ENCODE peak calls at places on chromosomes 12 and 14, in five cellular contexts. One of them, this sample, is unnamed.

GRCh38 chr12:49293056-49293956 is 1.6 kb upstream of the PRPH start:
- DNase-seq in K562: no peak
- DNase-seq in H1: peak; percentile 67
- DNase-seq in GM12878: no peak
- DNase-seq in SK-N-SH: peak; percentile 73
- DNase-seq in this sample: no peak

GRCh38 chr12:27355486-27355885 is 22.9 kb downstream of the BMAL2 start:
- DNase-seq in K562: no peak
- DNase-seq in H1: no peak
- DNase-seq in GM12878: no peak
- DNase-seq in SK-N-SH: no peak
- DNase-seq in this sample: no peak

GRCh38 chr14:104894331-104895206 is 29.5 kb downstream of the CEP170B start:
- DNase-seq in K562: no peak
- DNase-seq in H1: peak; percentile 46
- DNase-seq in GM12878: no peak
- DNase-seq in SK-N-SH: peak; percentile 44
- DNase-seq in this sample: no peak

GRCh38 chr14:55123101-55123500 is 6.0 kb upstream of the LGALS3 start:
- DNase-seq in K562: no peak
- DNase-seq in H1: no peak
- DNase-seq in GM12878: no peak
- DNase-seq in SK-N-SH: peak; percentile 40
- DNase-seq in this sample: no peak

GRCh38 chr14:86787782-86788181 is 1205.2 kb downstream of the GALC start:
- DNase-seq in K562: no peak
- DNase-seq in H1: no peak
- DNase-seq in GM12878: no peak
- DNase-seq in SK-N-SH: no peak
- DNase-seq in this sample: no peak

GRCh38 chr12:125533434-125534029 is 468.3 kb downstream of the AACS start:
- DNase-seq in K562: peak; percentile 68
- DNase-seq in H1: peak; percentile 90
- DNase-seq in GM12878: no peak
- DNase-seq in SK-N-SH: peak; percentile 80
- DNase-seq in this sample: peak; percentile 42

GRCh38 chr14:31785574-31785973 is 224.4 kb downstream of the NUBPL start:
- DNase-seq in K562: no peak
- DNase-seq in H1: no peak
- DNase-seq in GM12878: no peak
- DNase-seq in SK-N-SH: no peak
- DNase-seq in this sample: no peak

GRCh38 chr14:100086361-100086760 is 21.1 kb downstream of the EVL start:
- DNase-seq in K562: no peak
- DNase-seq in H1: no peak
- DNase-seq in GM12878: no peak
- DNase-seq in SK-N-SH: no peak
- DNase-seq in this sample: no peak

GRCh38 chr12:42588981-42589464 is 523 bp downstream of the PRICKLE1 start:
- DNase-seq in K562: peak; percentile 16
- DNase-seq in H1: peak; percentile 80
- DNase-seq in GM12878: no peak
- DNase-seq in SK-N-SH: peak; percentile 74
- DNase-seq in this sample: peak; percentile 34

GRCh38 chr14:44418856-44419255 is 88.2 kb downstream of the FSCB start:
- DNase-seq in K562: no peak
- DNase-seq in H1: no peak
- DNase-seq in GM12878: no peak
- DNase-seq in SK-N-SH: no peak
- DNase-seq in this sample: no peak

GRCh38 chr12:546920-547845 is 87.4 kb downstream of the B4GALNT3 start:
- DNase-seq in K562: peak; percentile 85
- DNase-seq in H1: peak; percentile 89
- DNase-seq in GM12878: no peak
- DNase-seq in SK-N-SH: peak; percentile 96
- DNase-seq in this sample: peak; percentile 75

GRCh38 chr14:63051966-63052365 is 6.7 kb upstream of the KCNH5 start:
- DNase-seq in K562: no peak
- DNase-seq in H1: no peak
- DNase-seq in GM12878: no peak
- DNase-seq in SK-N-SH: no peak
- DNase-seq in this sample: no peak

GRCh38 chr12:92640686-92641085 is 62.1 kb upstream of the PLEKHG7 start:
- DNase-seq in K562: no peak
- DNase-seq in H1: no peak
- DNase-seq in GM12878: no peak
- DNase-seq in SK-N-SH: no peak
- DNase-seq in this sample: no peak

GRCh38 chr12:68203460-68203875 is 22.1 kb downstream of the IL26 start:
- DNase-seq in K562: no peak
- DNase-seq in H1: no peak
- DNase-seq in GM12878: no peak
- DNase-seq in SK-N-SH: no peak
- DNase-seq in this sample: no peak

GRCh38 chr14:77032854-77033621 is 4.5 kb upstream of the IRF2BPL start:
- DNase-seq in K562: no peak
- DNase-seq in H1: peak; percentile 81
- DNase-seq in GM12878: no peak
- DNase-seq in SK-N-SH: peak; percentile 87
- DNase-seq in this sample: peak; percentile 99

GRCh38 chr12:116662612-116663144 is 75.2 kb downstream of the SPRING1 start:
- DNase-seq in K562: no peak
- DNase-seq in H1: no peak
- DNase-seq in GM12878: no peak
- DNase-seq in SK-N-SH: peak; percentile 22
- DNase-seq in this sample: peak; percentile 30

GRCh38 chr12:31518680-31519227 is 72.2 kb downstream of the DENND5B start:
- DNase-seq in K562: no peak
- DNase-seq in H1: no peak
- DNase-seq in GM12878: no peak
- DNase-seq in SK-N-SH: peak; percentile 43
- DNase-seq in this sample: no peak

GRCh38 chr14:37045340-37046061 is 126.9 kb downstream of the SLC25A21 start:
- DNase-seq in K562: no peak
- DNase-seq in H1: no peak
- DNase-seq in GM12878: no peak
- DNase-seq in SK-N-SH: no peak
- DNase-seq in this sample: no peak

GRCh38 chr12:49138999-49139398 is 7.8 kb upstream of the TUBA1B start:
- DNase-seq in K562: no peak
- DNase-seq in H1: no peak
- DNase-seq in GM12878: no peak
- DNase-seq in SK-N-SH: no peak
- DNase-seq in this sample: no peak

GRCh38 chr14:106308839-106309389 is 782.5 kb downstream of the TMEM121 start:
- DNase-seq in K562: peak; percentile 49
- DNase-seq in H1: peak; percentile 63
- DNase-seq in GM12878: peak; percentile 83
- DNase-seq in SK-N-SH: peak; percentile 47
- DNase-seq in this sample: no peak

GRCh38 chr12:127998936-127999467 is 268.0 kb upstream of the TMEM132C start:
- DNase-seq in K562: no peak
- DNase-seq in H1: no peak
- DNase-seq in GM12878: no peak
- DNase-seq in SK-N-SH: no peak
- DNase-seq in this sample: no peak

GRCh38 chr14:23434488-23435219 is 806 bp downstream of the MYH7 start:
- DNase-seq in K562: no peak
- DNase-seq in H1: no peak
- DNase-seq in GM12878: no peak
- DNase-seq in SK-N-SH: no peak
- DNase-seq in this sample: no peak

GRCh38 chr12:71954861-71955260 is 16.2 kb downstream of the TPH2 start:
- DNase-seq in K562: no peak
- DNase-seq in H1: no peak
- DNase-seq in GM12878: no peak
- DNase-seq in SK-N-SH: no peak
- DNase-seq in this sample: peak; percentile 64

GRCh38 chr14:62084020-62084419 is 321.8 kb downstream of the SNAPC1 start:
- DNase-seq in K562: no peak
- DNase-seq in H1: no peak
- DNase-seq in GM12878: no peak
- DNase-seq in SK-N-SH: no peak
- DNase-seq in this sample: no peak

GRCh38 chr12:58387199-58387598 is 445.8 kb downstream of the ATP23 start:
- DNase-seq in K562: no peak
- DNase-seq in H1: no peak
- DNase-seq in GM12878: no peak
- DNase-seq in SK-N-SH: no peak
- DNase-seq in this sample: no peak

GRCh38 chr12:92007787-92008186 is 137.9 kb downstream of the BTG1 start:
- DNase-seq in K562: no peak
- DNase-seq in H1: no peak
- DNase-seq in GM12878: no peak
- DNase-seq in SK-N-SH: no peak
- DNase-seq in this sample: no peak

DNA sequence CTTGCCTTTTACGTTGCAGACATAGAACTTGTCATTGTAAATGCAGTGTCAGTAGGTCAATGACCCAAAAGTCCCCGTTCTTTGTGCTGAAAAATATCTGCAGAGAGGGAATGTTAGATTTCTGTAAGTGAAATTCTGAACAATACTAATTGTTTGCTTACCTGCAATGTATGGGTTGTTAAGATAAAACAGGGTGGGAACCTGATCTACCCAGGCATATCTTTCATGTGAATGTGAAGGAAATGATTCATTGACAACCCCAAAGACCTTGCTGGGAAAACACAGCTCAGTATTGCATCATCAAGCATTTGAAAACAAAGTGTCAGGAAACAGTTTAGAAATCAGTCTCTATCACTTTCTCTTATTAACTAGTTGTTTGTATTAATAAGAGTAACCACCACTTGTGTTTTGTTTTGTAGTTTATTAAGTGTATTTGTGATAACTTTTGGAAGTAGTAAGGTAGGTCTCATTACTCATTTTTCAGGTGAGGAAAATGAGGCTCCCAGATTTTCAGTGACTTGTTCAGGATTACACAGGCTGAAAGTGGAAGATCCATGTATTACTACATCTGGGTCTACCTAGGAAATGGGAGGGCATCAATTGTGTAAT is 57.9 kb upstream of the SLC38A2 start:
- DNase-seq in K562: peak; percentile 31
- DNase-seq in H1: no peak
- DNase-seq in GM12878: peak; percentile 64
- DNase-seq in SK-N-SH: no peak
- DNase-seq in this sample: no peak
- TF ChIP-seq JUND in K562: peak; percentile 98
- TF ChIP-seq JUND in H1: peak; percentile 80
- TF ChIP-seq JUND in GM12878: no peak
- TF ChIP-seq JUND in SK-N-SH: peak; percentile 91
- TF ChIP-seq JUND in this sample: no peak

GRCh38 chr12:112996501-112996900 is 18.2 kb downstream of the OAS2 start:
- DNase-seq in K562: no peak
- DNase-seq in H1: no peak
- DNase-seq in GM12878: no peak
- DNase-seq in SK-N-SH: no peak
- DNase-seq in this sample: no peak

GRCh38 chr12:112988224-112988623 is 9.9 kb downstream of the OAS2 start:
- DNase-seq in K562: no peak
- DNase-seq in H1: no peak
- DNase-seq in GM12878: no peak
- DNase-seq in SK-N-SH: no peak
- DNase-seq in this sample: no peak

GRCh38 chr12:112997506-112997905 is 19.2 kb downstream of the OAS2 start:
- DNase-seq in K562: no peak
- DNase-seq in H1: no peak
- DNase-seq in GM12878: no peak
- DNase-seq in SK-N-SH: no peak
- DNase-seq in this sample: no peak

GRCh38 chr12:112995008-112995407 is 16.7 kb downstream of the OAS2 start:
- DNase-seq in K562: no peak
- DNase-seq in H1: no peak
- DNase-seq in GM12878: no peak
- DNase-seq in SK-N-SH: no peak
- DNase-seq in this sample: no peak

DNA sequence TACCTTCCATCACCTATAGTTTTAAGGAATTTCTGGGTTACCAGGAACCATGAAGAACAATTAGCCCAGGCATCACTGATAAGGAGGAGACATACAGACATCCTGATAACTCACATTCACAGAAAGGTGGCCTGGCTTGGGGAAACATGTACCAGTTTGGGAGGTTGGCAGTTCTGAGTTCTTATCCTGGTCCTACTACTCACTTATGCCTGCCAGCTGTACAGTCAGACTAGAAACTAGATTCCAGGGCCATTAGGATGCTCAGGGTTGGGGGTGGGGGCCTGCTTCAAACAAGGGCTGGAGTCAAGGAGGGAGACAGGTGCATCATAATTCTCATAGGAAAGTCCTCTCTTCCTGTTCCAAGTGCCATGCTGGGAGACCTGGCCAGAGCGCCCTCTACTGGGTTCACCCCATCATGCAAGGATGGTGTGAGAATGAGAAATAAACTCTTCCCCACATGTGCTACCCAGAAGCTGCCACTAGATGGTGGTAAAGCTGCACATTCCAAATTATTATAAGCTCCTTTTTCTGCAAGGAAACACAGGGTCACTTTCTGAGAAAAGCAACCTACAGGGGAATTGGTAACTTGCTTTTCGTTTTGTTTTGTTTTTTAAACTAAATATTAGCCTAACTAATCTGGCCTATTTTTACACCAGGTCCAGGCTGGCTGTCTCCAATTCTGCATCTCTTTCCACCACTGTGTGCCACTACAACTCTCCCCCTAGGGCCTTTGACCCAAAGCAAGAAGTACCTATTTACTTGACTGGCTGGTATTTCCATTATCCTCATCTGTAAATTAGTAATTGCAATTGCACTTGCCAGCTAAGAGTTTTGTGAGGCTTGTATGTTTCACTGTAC is 14.5 kb downstream of the OAS2 start:
- DNase-seq in K562: peak; percentile 83
- DNase-seq in H1: peak; percentile 91
- DNase-seq in GM12878: no peak
- DNase-seq in SK-N-SH: peak; percentile 70
- DNase-seq in this sample: peak; percentile 77
- TF ChIP-seq JUND in K562: no peak
- TF ChIP-seq JUND in H1: no peak
- TF ChIP-seq JUND in GM12878: no peak
- TF ChIP-seq JUND in SK-N-SH: no peak
- TF ChIP-seq JUND in this sample: no peak

DNA sequence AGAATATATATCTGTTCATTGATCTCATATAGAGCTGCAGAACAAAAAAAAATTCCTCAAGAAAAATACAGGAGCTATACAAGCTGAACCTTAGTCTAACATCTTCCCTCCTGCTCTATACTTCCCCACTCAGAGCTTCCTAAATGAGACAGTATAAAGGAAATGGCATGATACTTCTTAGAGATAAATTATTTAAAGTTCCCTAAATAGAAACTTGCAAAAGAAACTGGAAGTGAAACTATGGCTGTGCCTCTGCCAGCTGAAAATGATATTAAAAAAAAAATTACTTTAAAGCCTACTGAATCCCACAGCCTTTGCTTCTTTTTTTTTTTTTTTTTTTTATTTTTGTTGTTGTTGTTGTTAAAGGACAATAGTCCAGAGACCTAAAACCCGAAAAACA is 11.6 kb upstream of the NEK9 start:
- DNase-seq in K562: no peak
- DNase-seq in H1: no peak
- DNase-seq in GM12878: no peak
- DNase-seq in SK-N-SH: no peak
- DNase-seq in this sample: no peak
- TF ChIP-seq JUND in K562: no peak
- TF ChIP-seq JUND in H1: no peak
- TF ChIP-seq JUND in GM12878: no peak
- TF ChIP-seq JUND in SK-N-SH: no peak
- TF ChIP-seq JUND in this sample: no peak

GRCh38 chr14:21081521-21082184 is 11.5 kb downstream of the ARHGEF40 start:
- DNase-seq in K562: no peak
- DNase-seq in H1: no peak
- DNase-seq in GM12878: no peak
- DNase-seq in SK-N-SH: peak; percentile 25
- DNase-seq in this sample: no peak
- TF ChIP-seq JUND in K562: no peak
- TF ChIP-seq JUND in H1: no peak
- TF ChIP-seq JUND in GM12878: no peak
- TF ChIP-seq JUND in SK-N-SH: no peak
- TF ChIP-seq JUND in this sample: no peak